ENCODE peak calls at places on chromosomes 11 and 22, in nine cellular contexts. U, D, C, F, N, L, Z, A and V are unnamed samples.

GRCh38 chr22:30906946-30907345 is 61.6 kb downstream of the MORC2 start:
- DNase-seq in F (no peak), U (no peak), Z (no peak), A (no peak), D (no peak), N (no peak), C (no peak), L (no peak), V (no peak)

GRCh38 chr22:37701121-37701786 is 4.4 kb downstream of the TRIOBP start:
- DNase-seq in Z (no peak), U (no peak), N (no peak), C (peak; percentile 30), D (no peak), L (no peak), F (no peak), A (peak; percentile 32), V (no peak)

GRCh38 chr11:68036717-68037239 is 2.0 kb upstream of the TCIRG1 start:
- DNase-seq in A (no peak), F (no peak), U (no peak), Z (no peak), D (no peak), C (no peak), N (peak; percentile 34), L (no peak), V (no peak)

GRCh38 chr11:118434123-118434552 is 2.2 kb upstream of the KMT2A start:
- DNase-seq in U (no peak), L (peak; percentile 85), A (peak; percentile 48), N (no peak), D (no peak), Z (no peak), C (no peak), F (no peak), V (no peak)

GRCh38 chr11:104700609-104701008 is 197.7 kb downstream of the CASP12 start:
- DNase-seq in N (no peak), F (no peak), L (no peak), U (no peak), A (peak; percentile 84), Z (no peak), C (no peak), D (no peak), V (no peak)

GRCh38 chr22:46607483-46608114 is 12.6 kb upstream of the GRAMD4 start:
- DNase-seq in F (no peak), Z (peak; percentile 86), L (no peak), N (no peak), C (no peak), D (no peak), U (no peak), A (no peak), V (no peak)

GRCh38 chr22:17773606-17774205 is 563 bp downstream of the BID start:
- DNase-seq in C (peak; percentile 35), U (peak; percentile 47), D (no peak), F (peak; percentile 21), Z (no peak), A (peak; percentile 28), N (peak; percentile 42), L (peak; percentile 80), V (no peak)

GRCh38 chr11:68825603-68826002 is 16.1 kb downstream of the CPT1A start:
- DNase-seq in U (peak; percentile 46), F (peak; percentile 28), N (peak; percentile 87), A (no peak), C (no peak), D (no peak), Z (no peak), L (peak; percentile 40), V (no peak)

GRCh38 chr11:43508511-43508918 is 149.8 kb downstream of the TTC17 start:
- DNase-seq in A (peak; percentile 61), F (no peak), Z (no peak), D (no peak), L (peak; percentile 27), N (peak; percentile 19), U (no peak), C (no peak), V (no peak)

GRCh38 chr22:24460418-24461089 is 33.2 kb downstream of the ADORA2A start:
- DNase-seq in F (no peak), N (no peak), A (peak; percentile 28), U (no peak), C (no peak), Z (no peak), D (no peak), L (no peak), V (no peak)

GRCh38 chr22:21068681-21069276 is 23.0 kb downstream of the LRRC74B start:
- DNase-seq in D (no peak), N (no peak), L (no peak), A (no peak), U (no peak), F (no peak), Z (peak; percentile 14), C (no peak), V (no peak)

GRCh38 chr11:83990160-83990733 is 704.1 kb upstream of the CCDC90B start:
- DNase-seq in Z (no peak), N (no peak), U (no peak), L (no peak), F (no peak), A (no peak), D (peak; percentile 14), C (no peak), V (no peak)

GRCh38 chr22:36369922-36370781 is 17.6 kb downstream of the MYH9 start:
- DNase-seq in U (no peak), N (peak; percentile 75), F (no peak), L (peak; percentile 96), A (peak; percentile 41), Z (no peak), D (no peak), C (no peak), V (peak; percentile 56)

GRCh38 chr22:25032066-25032465 is 79.5 kb downstream of the KIAA1671 start:
- DNase-seq in C (no peak), N (no peak), A (no peak), D (no peak), U (no peak), L (no peak), F (no peak), Z (no peak), V (no peak)

GRCh38 chr11:75737314-75737713 is 19.7 kb downstream of the MOGAT2 start:
- DNase-seq in L (no peak), C (no peak), D (no peak), N (no peak), A (no peak), U (no peak), Z (no peak), F (no peak), V (no peak)

GRCh38 chr22:49183208-49183825 is 644.4 kb downstream of the BRD1 start:
- DNase-seq in Z (peak; percentile 77), D (no peak), N (no peak), U (no peak), C (no peak), F (no peak), L (no peak), A (no peak), V (no peak)

GRCh38 chr22:39493759-39494158 is 8.3 kb upstream of the MIEF1 start:
- DNase-seq in D (no peak), N (no peak), A (peak; percentile 92), Z (no peak), U (no peak), L (no peak), F (no peak), C (no peak), V (no peak)

GRCh38 chr11:40679276-40679675 is 780.2 kb downstream of the LRRC4C start:
- DNase-seq in U (no peak), F (no peak), C (no peak), Z (no peak), N (no peak), A (no peak), L (no peak), D (no peak), V (no peak)